ENCODE peak calls at places on chromosomes 11 and 22, in four cellular contexts. One of them, this sample, is unnamed.

GRCh38 chr22:25780673-25781072 is 38.7 kb downstream of the MYO18B start:
- DNase-seq in GM20000: no peak
- DNase-seq in keratinocyte: no peak
- DNase-seq in suprapubic skin: no peak
- DNase-seq in this sample: no peak

GRCh38 chr11:12922980-12923507 is 86.1 kb upstream of the RASSF10 start:
- DNase-seq in GM20000: no peak
- DNase-seq in keratinocyte: no peak
- DNase-seq in suprapubic skin: no peak
- DNase-seq in this sample: no peak

GRCh38 chr11:70124321-70125061 is 46.4 kb downstream of the ANO1 start:
- DNase-seq in GM20000: no peak
- DNase-seq in keratinocyte: no peak
- DNase-seq in suprapubic skin: no peak
- DNase-seq in this sample: no peak

GRCh38 chr11:22690891-22691290 is 24.5 kb downstream of the GAS2 start:
- DNase-seq in GM20000: no peak
- DNase-seq in keratinocyte: no peak
- DNase-seq in suprapubic skin: no peak
- DNase-seq in this sample: no peak

GRCh38 chr11:75276696-75277095 is 36.1 kb downstream of the TPBGL start:
- DNase-seq in GM20000: no peak
- DNase-seq in keratinocyte: no peak
- DNase-seq in suprapubic skin: peak
- DNase-seq in this sample: peak

GRCh38 chr11:78138694-78139421 is 568 bp downstream of the ALG8 start:
- DNase-seq in GM20000: peak
- DNase-seq in keratinocyte: no peak
- DNase-seq in suprapubic skin: no peak
- DNase-seq in this sample: no peak

GRCh38 chr22:44847380-44847779 is 95.0 kb downstream of the ARHGAP8 start:
- DNase-seq in GM20000: no peak
- DNase-seq in keratinocyte: no peak
- DNase-seq in suprapubic skin: no peak
- DNase-seq in this sample: no peak

GRCh38 chr11:73818838-73819237 is 31.2 kb downstream of the MRPL48 start:
- DNase-seq in GM20000: no peak
- DNase-seq in keratinocyte: no peak
- DNase-seq in suprapubic skin: no peak
- DNase-seq in this sample: no peak

GRCh38 chr11:12724301-12725046 is 50.3 kb downstream of the TEAD1 start:
- DNase-seq in GM20000: no peak
- DNase-seq in keratinocyte: peak
- DNase-seq in suprapubic skin: peak
- DNase-seq in this sample: no peak

GRCh38 chr11:27089746-27090145 is 49.1 kb downstream of the BBOX1 start:
- DNase-seq in GM20000: no peak
- DNase-seq in keratinocyte: no peak
- DNase-seq in suprapubic skin: no peak
- DNase-seq in this sample: no peak

GRCh38 chr11:64078294-64078693 is 42.6 kb downstream of the FLRT1 start:
- DNase-seq in GM20000: no peak
- DNase-seq in keratinocyte: no peak
- DNase-seq in suprapubic skin: no peak
- DNase-seq in this sample: no peak

GRCh38 chr11:120344302-120345004 is 8.2 kb downstream of the ARHGEF12 start:
- DNase-seq in GM20000: peak
- DNase-seq in keratinocyte: no peak
- DNase-seq in suprapubic skin: no peak
- DNase-seq in this sample: no peak

GRCh38 chr11:6703247-6704063 is 20.3 kb upstream of the MRPL17 start:
- DNase-seq in GM20000: no peak
- DNase-seq in keratinocyte: no peak
- DNase-seq in suprapubic skin: no peak
- DNase-seq in this sample: no peak

GRCh38 chr11:962743-963142 is 37.1 kb downstream of the AP2A2 start:
- DNase-seq in GM20000: no peak
- DNase-seq in keratinocyte: no peak
- DNase-seq in suprapubic skin: no peak
- DNase-seq in this sample: no peak

GRCh38 chr11:36044636-36045035 is 100.8 kb downstream of the LDLRAD3 start:
- DNase-seq in GM20000: no peak
- DNase-seq in keratinocyte: no peak
- DNase-seq in suprapubic skin: no peak
- DNase-seq in this sample: no peak

GRCh38 chr22:30602049-30602448 is 4.9 kb upstream of the TCN2 start:
- DNase-seq in GM20000: no peak
- DNase-seq in keratinocyte: no peak
- DNase-seq in suprapubic skin: no peak
- DNase-seq in this sample: no peak

GRCh38 chr11:130580372-130580771 is 131.9 kb downstream of the ADAMTS15 start:
- DNase-seq in GM20000: no peak
- DNase-seq in keratinocyte: peak
- DNase-seq in suprapubic skin: no peak
- DNase-seq in this sample: no peak

GRCh38 chr22:28955817-28956216 is 72.4 kb downstream of the ZNRF3 start:
- DNase-seq in GM20000: peak
- DNase-seq in keratinocyte: no peak
- DNase-seq in suprapubic skin: no peak
- DNase-seq in this sample: no peak

GRCh38 chr11:33323421-33323820 is 66.2 kb downstream of the HIPK3 start:
- DNase-seq in GM20000: no peak
- DNase-seq in keratinocyte: no peak
- DNase-seq in suprapubic skin: no peak
- DNase-seq in this sample: no peak
- TF ChIP-seq CTCF in GM20000: no peak
- TF ChIP-seq CTCF in keratinocyte: no peak
- TF ChIP-seq CTCF in suprapubic skin: no peak
- TF ChIP-seq CTCF in this sample: no peak

GRCh38 chr11:118633319-118633690 is 25.9 kb downstream of the PHLDB1 start:
- DNase-seq in GM20000: no peak
- DNase-seq in keratinocyte: no peak
- DNase-seq in suprapubic skin: no peak
- DNase-seq in this sample: no peak

GRCh38 chr11:118633979-118634378 is 26.6 kb downstream of the PHLDB1 start:
- DNase-seq in GM20000: no peak
- DNase-seq in keratinocyte: no peak
- DNase-seq in suprapubic skin: no peak
- DNase-seq in this sample: no peak

GRCh38 chr11:118635237-118635591 is 27.8 kb downstream of the PHLDB1 start:
- DNase-seq in GM20000: no peak
- DNase-seq in keratinocyte: no peak
- DNase-seq in suprapubic skin: no peak
- DNase-seq in this sample: no peak

GRCh38 chr11:118635642-118636041 is 28.2 kb downstream of the PHLDB1 start:
- DNase-seq in GM20000: no peak
- DNase-seq in keratinocyte: no peak
- DNase-seq in suprapubic skin: no peak
- DNase-seq in this sample: no peak

GRCh38 chr11:118634435-118635236 is 27.2 kb downstream of the PHLDB1 start:
- DNase-seq in GM20000: no peak
- DNase-seq in keratinocyte: no peak
- DNase-seq in suprapubic skin: no peak
- DNase-seq in this sample: peak
- TF ChIP-seq CTCF in GM20000: no peak
- TF ChIP-seq CTCF in keratinocyte: no peak
- TF ChIP-seq CTCF in suprapubic skin: no peak
- TF ChIP-seq CTCF in this sample: peak

GRCh38 chr11:123300874-123301695 is 106.0 kb upstream of the CLMP start:
- DNase-seq in GM20000: no peak
- DNase-seq in keratinocyte: peak
- DNase-seq in suprapubic skin: no peak
- DNase-seq in this sample: no peak

GRCh38 chr11:123301696-123302400 is 106.8 kb upstream of the CLMP start:
- DNase-seq in GM20000: peak
- DNase-seq in keratinocyte: no peak
- DNase-seq in suprapubic skin: no peak
- DNase-seq in this sample: peak

GRCh38 chr11:123303924-123304323 is 108.9 kb upstream of the CLMP start:
- DNase-seq in GM20000: no peak
- DNase-seq in keratinocyte: no peak
- DNase-seq in suprapubic skin: no peak
- DNase-seq in this sample: no peak

GRCh38 chr11:123304828-123305530 is 109.9 kb upstream of the CLMP start:
- DNase-seq in GM20000: no peak
- DNase-seq in keratinocyte: no peak
- DNase-seq in suprapubic skin: no peak
- DNase-seq in this sample: no peak

DNA sequence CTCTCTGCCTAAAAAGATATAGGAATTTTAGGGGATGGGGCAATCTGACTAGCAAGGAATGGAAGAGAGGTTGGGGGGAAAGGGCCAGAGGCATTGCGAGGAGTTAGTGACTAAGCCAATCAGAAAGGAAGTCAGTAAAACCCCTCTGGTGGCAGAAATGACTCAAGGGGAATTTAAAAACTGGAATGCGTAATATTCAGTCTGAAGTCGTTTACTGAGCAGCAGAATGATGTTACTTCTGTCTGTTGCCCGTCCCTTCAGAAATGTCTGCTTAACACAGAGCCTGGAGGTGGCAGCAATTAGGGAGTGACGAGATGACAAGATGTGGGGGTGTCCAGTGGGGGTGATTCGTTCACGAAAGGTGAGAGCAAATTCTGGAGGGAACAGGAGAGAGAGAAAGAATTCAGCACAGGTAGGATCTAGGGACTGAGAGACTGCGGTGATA is 107.7 kb upstream of the CLMP start:
- DNase-seq in GM20000: peak
- DNase-seq in keratinocyte: no peak
- DNase-seq in suprapubic skin: no peak
- DNase-seq in this sample: no peak
- TF ChIP-seq CTCF in GM20000: no peak
- TF ChIP-seq CTCF in keratinocyte: no peak
- TF ChIP-seq CTCF in suprapubic skin: no peak
- TF ChIP-seq CTCF in this sample: peak

GRCh38 chr11:90148900-90149299 is 14.4 kb downstream of the NAALAD2 start:
- DNase-seq in GM20000: no peak
- DNase-seq in keratinocyte: no peak
- DNase-seq in suprapubic skin: no peak
- DNase-seq in this sample: no peak
- TF ChIP-seq CTCF in GM20000: no peak
- TF ChIP-seq CTCF in keratinocyte: no peak
- TF ChIP-seq CTCF in suprapubic skin: no peak
- TF ChIP-seq CTCF in this sample: peak

GRCh38 chr11:19013181-19013857 is 47.2 kb downstream of the MRGPRX2 start:
- DNase-seq in GM20000: no peak
- DNase-seq in keratinocyte: no peak
- DNase-seq in suprapubic skin: no peak
- DNase-seq in this sample: no peak
- TF ChIP-seq CTCF in GM20000: peak
- TF ChIP-seq CTCF in keratinocyte: peak
- TF ChIP-seq CTCF in suprapubic skin: no peak
- TF ChIP-seq CTCF in this sample: peak

GRCh38 chr11:65590240-65590738 is 5.3 kb downstream of the KCNK7 start:
- DNase-seq in GM20000: no peak
- DNase-seq in keratinocyte: no peak
- DNase-seq in suprapubic skin: no peak
- DNase-seq in this sample: no peak

GRCh38 chr11:65592840-65593517 is 2.6 kb downstream of the KCNK7 start:
- DNase-seq in GM20000: no peak
- DNase-seq in keratinocyte: peak
- DNase-seq in suprapubic skin: no peak
- DNase-seq in this sample: no peak

GRCh38 chr11:65593518-65594414 is 1.8 kb downstream of the KCNK7 start:
- DNase-seq in GM20000: peak
- DNase-seq in keratinocyte: no peak
- DNase-seq in suprapubic skin: no peak
- DNase-seq in this sample: no peak

GRCh38 chr11:65589444-65590239 is 6.0 kb downstream of the KCNK7 start:
- DNase-seq in GM20000: peak
- DNase-seq in keratinocyte: no peak
- DNase-seq in suprapubic skin: no peak
- DNase-seq in this sample: no peak

GRCh38 chr11:65591939-65592814 is 3.4 kb downstream of the KCNK7 start:
- DNase-seq in GM20000: no peak
- DNase-seq in keratinocyte: no peak
- DNase-seq in suprapubic skin: no peak
- DNase-seq in this sample: no peak
- TF ChIP-seq CTCF in GM20000: no peak
- TF ChIP-seq CTCF in keratinocyte: no peak
- TF ChIP-seq CTCF in suprapubic skin: no peak
- TF ChIP-seq CTCF in this sample: peak

DNA sequence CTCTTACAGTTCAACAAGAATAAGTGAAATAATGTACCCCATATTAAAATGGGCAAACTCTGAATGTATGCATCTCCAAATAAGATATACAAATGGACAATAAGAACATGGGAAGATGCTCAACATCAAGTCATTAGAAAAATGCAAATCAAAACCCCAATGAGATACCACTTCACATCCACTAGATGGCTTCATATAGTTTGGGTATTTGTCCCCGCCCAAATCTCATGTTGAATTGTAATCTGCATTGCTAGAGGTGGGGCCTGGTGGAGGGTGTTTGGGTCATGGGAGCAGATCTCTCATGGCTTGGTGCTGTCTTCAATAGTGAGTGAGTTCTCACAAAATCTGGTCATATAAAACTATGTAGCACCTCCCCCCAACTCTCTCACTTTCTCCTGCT is 5.7 kb downstream of the MPZL2 start:
- DNase-seq in GM20000: no peak
- DNase-seq in keratinocyte: no peak
- DNase-seq in suprapubic skin: no peak
- DNase-seq in this sample: no peak
- TF ChIP-seq CTCF in GM20000: no peak
- TF ChIP-seq CTCF in keratinocyte: peak
- TF ChIP-seq CTCF in suprapubic skin: no peak
- TF ChIP-seq CTCF in this sample: peak